ENCODE peak calls at places on chromosomes 16 and 17, in seven cellular contexts. G, S, K, O, V, Z and X are unnamed samples. For H3K4me1, the result is how much of the 10 kb centered on the place peaks cover.

GRCh38 chr16:68752602-68753001 is 15.5 kb downstream of the CDH1 start:
- DNase-seq in K (no peak), S (no peak), Z (no peak), O (no peak), G (peak), V (no peak), X (no peak)

GRCh38 chr17:68511671-68512246 is 471 bp upstream of the PRKAR1A start:
- DNase-seq in O (peak), S (peak), Z (peak), V (peak), G (peak), K (peak), X (peak)

GRCh38 chr16:77594798-77595625 is 127.3 kb upstream of the NUDT7 start:
- DNase-seq in V (no peak), K (no peak), Z (no peak), G (no peak), S (no peak), O (no peak), X (no peak)

GRCh38 chr16:83967838-83968482 is at the start of gene NECAB2:
- DNase-seq in Z (no peak), O (no peak), G (no peak), V (peak), K (peak), S (peak), X (peak)

GRCh38 chr17:5238333-5238732 is 3.7 kb upstream of the SCIMP start:
- DNase-seq in O (no peak), Z (no peak), S (no peak), V (no peak), G (no peak), K (no peak), X (no peak)

GRCh38 chr17:49523196-49523595 is 28.1 kb downstream of the NGFR start:
- DNase-seq in Z (no peak), V (no peak), S (no peak), K (no peak), O (no peak), G (no peak), X (no peak)

GRCh38 chr17:50534222-50534978 is 1.9 kb downstream of the EPN3 start:
- DNase-seq in S (no peak), O (no peak), G (no peak), V (peak), Z (peak), K (no peak), X (no peak)

GRCh38 chr16:21001262-21001661 is 100.7 kb downstream of the LYRM1 start:
- DNase-seq in G (no peak), S (no peak), Z (no peak), V (peak), K (no peak), O (no peak), X (no peak)

GRCh38 chr16:50326835-50327465 is 41.8 kb downstream of the BRD7 start:
- DNase-seq in K (no peak), S (no peak), Z (no peak), O (peak), V (no peak), G (peak), X (no peak)

GRCh38 chr17:4722678-4723240 is 8.5 kb upstream of the MED11 start:
- DNase-seq in V (no peak), S (no peak), O (no peak), K (no peak), G (no peak), Z (no peak), X (no peak)

GRCh38 chr16:22206847-22207714 is 1.0 kb downstream of the EEF2K start:
- DNase-seq in Z (peak), V (peak), O (peak), S (peak), G (peak), K (peak), X (peak)

GRCh38 chr16:55091213-55091870 is 160.7 kb downstream of the IRX5 start:
- DNase-seq in K (no peak), V (no peak), Z (no peak), S (no peak), G (no peak), O (no peak), X (no peak)

GRCh38 chr16:83807710-83808572 is at the start of gene HSBP1:
- DNase-seq in K (peak), G (peak), S (peak), V (peak), Z (peak), O (peak), X (peak)

GRCh38 chr16:23907903-23908302 is 72.1 kb downstream of the PRKCB start:
- DNase-seq in G (no peak), O (no peak), Z (no peak), K (no peak), V (no peak), S (no peak), X (no peak)

GRCh38 chr17:56777859-56778258 is 55.9 kb downstream of the C17orf67 start:
- DNase-seq in G (no peak), O (no peak), Z (no peak), S (no peak), V (no peak), K (no peak), X (no peak)
- H3K4me1 ChIP-seq in G (under half), O (under half), Z (under half), S (under half), V (under half), K (under half), X (under half)

GRCh38 chr17:79084291-79085153 is 9.9 kb downstream of the ENGASE start:
- DNase-seq in G (no peak), S (no peak), O (no peak), V (no peak), K (no peak), Z (no peak), X (peak)
- TF ChIP-seq CTCF in G (no peak), S (no peak), O (no peak), V (no peak), K (no peak), Z (no peak), X (no peak)

DNA sequence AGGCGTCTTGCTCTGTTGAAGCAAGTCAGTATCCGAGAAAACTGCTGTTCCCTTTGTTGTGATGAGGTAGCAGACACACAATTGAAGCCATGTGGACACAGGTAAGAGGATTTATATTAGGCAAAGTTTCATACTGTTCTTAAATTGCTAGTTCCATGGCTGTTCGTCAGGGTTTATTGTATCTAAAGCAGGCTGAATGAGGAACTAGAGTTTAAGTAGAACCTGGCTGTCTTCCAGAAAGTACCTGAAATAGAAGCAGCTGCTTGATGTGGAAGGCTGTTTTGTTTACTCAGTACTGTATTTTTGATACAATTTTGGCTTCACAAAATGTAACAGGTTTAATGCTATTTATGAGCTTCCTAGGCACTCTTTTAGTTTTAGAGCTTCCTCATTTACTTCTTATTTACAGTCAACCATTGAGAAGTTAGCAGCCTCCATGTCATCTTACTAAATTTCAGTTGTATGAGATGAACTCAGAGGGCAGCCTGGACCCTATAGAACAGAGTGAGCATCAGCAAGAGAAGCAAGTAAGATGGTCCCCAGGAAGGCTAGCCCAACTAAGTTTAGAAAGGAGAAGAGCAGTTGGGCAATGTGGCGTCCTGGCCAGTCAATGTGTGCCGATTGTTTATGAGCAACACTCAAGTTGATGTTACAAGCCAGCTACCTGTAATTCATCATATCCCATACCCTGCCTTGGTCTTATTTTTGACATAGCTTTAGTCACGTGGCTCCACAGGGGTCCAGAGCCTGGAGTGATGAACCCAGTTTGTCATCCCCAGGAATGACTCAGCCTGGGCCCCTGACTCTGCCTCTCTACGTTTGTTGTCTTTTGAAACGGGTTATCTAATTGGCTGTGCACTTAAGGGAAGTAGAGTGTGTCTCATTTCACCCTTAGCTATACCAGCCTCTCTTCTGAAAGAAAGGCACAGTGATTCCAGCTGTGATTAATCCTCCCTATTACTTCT is 9.6 kb upstream of the ARL2BP start:
- DNase-seq in G (no peak), K (no peak), O (no peak), Z (no peak), S (no peak), V (no peak), X (no peak)
- H3K4me3 ChIP-seq in G (no peak), K (no peak), O (no peak), Z (no peak), S (no peak), V (no peak), X (no peak)

GRCh38 chr17:927611-928461 is 51.7 kb downstream of the NXN start:
- DNase-seq in S (no peak), K (no peak), O (no peak), G (no peak), Z (peak), V (peak), X (no peak)

GRCh38 chr17:929547-929946 is 50.0 kb downstream of the NXN start:
- DNase-seq in K (no peak), V (no peak), S (no peak), O (no peak), G (no peak), Z (no peak), X (no peak)

GRCh38 chr17:933168-934083 is 46.1 kb downstream of the NXN start:
- DNase-seq in Z (peak), S (no peak), G (no peak), V (peak), O (no peak), K (no peak), X (no peak)

GRCh38 chr17:925846-926245 is 53.7 kb downstream of the NXN start:
- DNase-seq in K (no peak), O (no peak), Z (no peak), G (no peak), S (no peak), V (no peak), X (no peak)

DNA sequence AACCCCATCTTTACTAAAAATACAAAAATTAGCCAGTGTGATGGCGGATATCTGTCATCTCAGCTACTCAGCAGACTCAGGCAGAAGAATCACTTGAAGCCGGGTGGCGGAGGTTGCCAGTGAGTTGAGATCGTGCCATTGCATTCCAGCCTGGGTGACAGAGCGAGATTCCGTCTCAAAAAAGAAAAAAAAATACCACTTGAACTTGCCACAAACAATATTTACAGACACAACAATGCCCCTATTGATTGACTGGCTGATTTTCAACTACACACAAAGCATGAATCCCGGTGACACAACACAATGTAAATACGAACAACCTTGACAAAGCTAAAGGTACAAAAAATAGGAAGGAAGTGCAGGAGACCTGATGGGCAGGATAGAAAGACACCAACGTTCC is 49.3 kb downstream of the NXN start:
- DNase-seq in O (no peak), G (no peak), V (no peak), S (no peak), K (no peak), Z (no peak), X (no peak)
- H3K4me1 ChIP-seq in O (under half), G (under half), V (half or more), S (under half), K (under half), Z (half or more), X (under half)

GRCh38 chr17:16285646-16286008 is 67.6 kb downstream of the CENPV start:
- DNase-seq in Z (no peak), S (no peak), K (no peak), V (no peak), G (no peak), O (no peak), X (no peak)

GRCh38 chr17:16288860-16289571 is 64.3 kb downstream of the CENPV start:
- DNase-seq in G (no peak), O (no peak), V (no peak), Z (no peak), K (no peak), S (no peak), X (no peak)

GRCh38 chr17:16287563-16288027 is 65.7 kb downstream of the CENPV start:
- DNase-seq in K (no peak), V (no peak), Z (peak), S (no peak), G (no peak), O (peak), X (no peak)

GRCh38 chr17:16286009-16286946 is 67.0 kb downstream of the CENPV start:
- DNase-seq in V (peak), K (peak), O (peak), G (peak), Z (peak), S (peak), X (peak)

GRCh38 chr17:16286947-16287562 is 66.2 kb downstream of the CENPV start:
- DNase-seq in S (peak), G (no peak), V (no peak), Z (no peak), K (peak), O (peak), X (peak)
- TF ChIP-seq CTCF in S (no peak), G (no peak), V (no peak), Z (no peak), K (no peak), O (no peak), X (no peak)

DNA sequence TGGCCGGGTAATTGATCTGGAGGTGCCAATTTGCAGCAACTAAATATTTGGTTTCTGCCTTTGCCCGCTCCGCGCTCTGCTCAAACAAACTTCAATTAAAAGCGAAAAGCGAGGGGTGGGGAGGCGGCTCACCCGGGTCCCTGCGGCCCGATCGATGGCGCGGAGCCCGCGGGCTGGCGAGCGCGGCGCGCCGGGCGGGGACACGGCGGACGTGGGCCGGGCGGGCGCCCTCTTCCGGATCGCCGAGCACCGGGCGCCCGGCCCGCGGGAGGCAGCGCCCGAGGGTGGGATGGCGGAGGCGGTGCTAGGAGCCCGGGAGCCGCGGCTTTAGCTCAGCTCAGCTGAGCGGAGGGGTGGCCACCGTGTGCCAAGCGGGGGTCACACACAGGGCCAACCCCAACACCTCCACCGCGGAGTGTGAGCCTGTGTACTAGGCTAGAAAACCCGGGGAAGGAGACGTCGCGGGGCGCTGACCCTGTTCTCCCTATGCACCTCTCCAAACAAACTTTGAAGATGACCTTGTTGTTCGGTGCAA is 32.2 kb downstream of the DCAKD start:
- DNase-seq in S (peak), O (no peak), V (peak), Z (peak), K (peak), G (no peak), X (peak)
- H3K4me3 ChIP-seq in S (peak), O (peak), V (peak), Z (peak), K (peak), G (peak), X (peak)

GRCh38 chr17:2068589-2069051 is 13.7 kb downstream of the HIC1 start:
- DNase-seq in S (peak), K (no peak), Z (no peak), G (no peak), V (no peak), O (no peak), X (no peak)

GRCh38 chr17:2064980-2065785 is 10.3 kb downstream of the HIC1 start:
- DNase-seq in Z (no peak), K (peak), V (no peak), O (no peak), G (peak), S (peak), X (no peak)

GRCh38 chr17:2068101-2068518 is 13.2 kb downstream of the HIC1 start:
- DNase-seq in K (no peak), V (no peak), O (no peak), G (no peak), Z (no peak), S (no peak), X (no peak)

GRCh38 chr17:2067559-2067958 is 12.7 kb downstream of the HIC1 start:
- DNase-seq in S (no peak), K (peak), Z (no peak), G (no peak), V (no peak), O (no peak), X (peak)

DNA sequence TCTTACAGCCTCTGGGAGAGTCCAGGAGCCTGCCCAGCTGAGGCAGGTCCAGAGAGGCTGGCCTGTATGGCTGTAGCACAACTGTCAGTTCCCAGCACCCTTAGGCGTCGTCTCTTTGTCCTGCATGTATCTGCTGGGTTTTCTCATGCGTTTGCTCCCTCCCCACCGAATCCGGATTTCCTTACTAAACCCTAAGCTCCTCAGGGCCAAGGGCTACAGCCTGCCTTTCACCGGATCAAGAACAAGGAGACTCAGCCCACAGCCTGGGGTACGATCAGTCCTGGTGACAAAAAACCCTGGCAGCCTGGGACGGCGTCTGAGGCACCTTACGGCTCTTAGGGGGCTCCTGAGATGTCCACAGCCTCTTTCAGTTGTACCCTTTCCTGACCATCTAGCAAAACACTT is 12.1 kb downstream of the HIC1 start:
- DNase-seq in O (no peak), G (no peak), Z (no peak), K (no peak), V (no peak), S (no peak), X (no peak)
- H3K4me1 ChIP-seq in O (under half), G (under half), Z (under half), K (half or more), V (under half), S (under half), X (half or more)